ENCODE peak calls at places on chromosomes 1 and 21, in six cellular contexts. X is fibroblast of villous mesenchyme, A is GM13976, Q is brain microvascular endothelial cell, M is psoas muscle, T is stomach. Z is an unnamed sample.

GRCh38 chr1:84632975-84633427 is 57.3 kb downstream of the SSX2IP start:
- DNase-seq in T (no peak), Q (peak; percentile 35), A (no peak), M (no peak), X (peak; percentile 60), Z (no peak)

GRCh38 chr1:223143760-223144248 is 756 bp upstream of the TLR5 start:
- DNase-seq in A (peak; percentile 56), M (peak; percentile 58), X (no peak), T (peak; percentile 35), Q (no peak), Z (peak; percentile 55)

GRCh38 chr21:45736042-45736704 is 92.6 kb downstream of the PCBP3 start:
- DNase-seq in M (no peak), T (no peak), A (peak; percentile 10), Q (no peak), X (no peak), Z (no peak)

GRCh38 chr1:1833916-1834325 is 55.7 kb upstream of the NADK start:
- DNase-seq in X (no peak), Q (peak; percentile 56), M (no peak), A (no peak), T (no peak), Z (no peak)

GRCh38 chr1:205543351-205544305 is 39.2 kb downstream of the CDK18 start:
- DNase-seq in Q (peak; percentile 76), T (peak; percentile 82), A (peak; percentile 50), X (peak; percentile 43), M (peak; percentile 80), Z (peak; percentile 66)

GRCh38 chr1:64962447-64962846 is 3.9 kb downstream of the JAK1 start:
- DNase-seq in Q (no peak), M (no peak), A (peak; percentile 22), T (no peak), X (no peak), Z (no peak)

GRCh38 chr1:203271018-203271743 is 34.1 kb upstream of the BTG2 start:
- DNase-seq in T (peak; percentile 78), Q (peak; percentile 66), X (peak; percentile 75), M (no peak), A (peak; percentile 64), Z (peak; percentile 83)

GRCh38 chr1:38489844-38490270 is 369.7 kb downstream of the RRAGC start:
- DNase-seq in Q (no peak), A (peak; percentile 60), X (peak; percentile 1), T (no peak), M (no peak), Z (no peak)

GRCh38 chr1:182725264-182725965 is 41.0 kb upstream of the RGS8 start:
- DNase-seq in T (no peak), X (peak; percentile 17), M (no peak), Q (peak; percentile 68), A (no peak), Z (no peak)

GRCh38 chr1:90728656-90729257 is 11.7 kb upstream of the BARHL2 start:
- DNase-seq in M (no peak), Q (no peak), T (no peak), A (peak; percentile 9), X (no peak), Z (no peak)

GRCh38 chr1:90731382-90732050 is 14.4 kb upstream of the BARHL2 start:
- DNase-seq in M (no peak), A (no peak), X (no peak), Q (no peak), T (no peak), Z (no peak)

GRCh38 chr1:90730247-90731022 is 13.3 kb upstream of the BARHL2 start:
- DNase-seq in Q (no peak), M (no peak), T (no peak), A (peak; percentile 23), X (no peak), Z (no peak)

GRCh38 chr1:90727917-90728655 is 11.0 kb upstream of the BARHL2 start:
- DNase-seq in X (no peak), M (no peak), Q (no peak), T (no peak), A (peak; percentile 20), Z (no peak)

GRCh38 chr1:90729484-90730246 is 12.6 kb upstream of the BARHL2 start:
- DNase-seq in T (no peak), A (peak; percentile 58), Q (no peak), X (no peak), M (no peak), Z (no peak)
- TF ChIP-seq CTCF in T (no peak), A (peak; percentile 52), Q (peak; percentile 33), X (peak; percentile 28), M (peak; percentile 16), Z (peak; percentile 73)

GRCh38 chr1:243487036-243487648 is 231.3 kb downstream of the SDCCAG8 start:
- DNase-seq in M (no peak), Q (no peak), X (no peak), T (no peak), A (no peak), Z (no peak)

GRCh38 chr1:243482237-243483022 is 226.6 kb downstream of the SDCCAG8 start:
- DNase-seq in Q (peak; percentile 71), A (peak; percentile 36), M (no peak), X (peak; percentile 91), T (no peak), Z (no peak)

GRCh38 chr1:243483952-243484351 is 228.1 kb downstream of the SDCCAG8 start:
- DNase-seq in T (no peak), A (peak; percentile 16), Q (no peak), X (no peak), M (no peak), Z (no peak)

GRCh38 chr1:243481101-243481500 is 225.3 kb downstream of the SDCCAG8 start:
- DNase-seq in T (no peak), A (no peak), M (no peak), X (no peak), Q (no peak), Z (no peak)

DNA sequence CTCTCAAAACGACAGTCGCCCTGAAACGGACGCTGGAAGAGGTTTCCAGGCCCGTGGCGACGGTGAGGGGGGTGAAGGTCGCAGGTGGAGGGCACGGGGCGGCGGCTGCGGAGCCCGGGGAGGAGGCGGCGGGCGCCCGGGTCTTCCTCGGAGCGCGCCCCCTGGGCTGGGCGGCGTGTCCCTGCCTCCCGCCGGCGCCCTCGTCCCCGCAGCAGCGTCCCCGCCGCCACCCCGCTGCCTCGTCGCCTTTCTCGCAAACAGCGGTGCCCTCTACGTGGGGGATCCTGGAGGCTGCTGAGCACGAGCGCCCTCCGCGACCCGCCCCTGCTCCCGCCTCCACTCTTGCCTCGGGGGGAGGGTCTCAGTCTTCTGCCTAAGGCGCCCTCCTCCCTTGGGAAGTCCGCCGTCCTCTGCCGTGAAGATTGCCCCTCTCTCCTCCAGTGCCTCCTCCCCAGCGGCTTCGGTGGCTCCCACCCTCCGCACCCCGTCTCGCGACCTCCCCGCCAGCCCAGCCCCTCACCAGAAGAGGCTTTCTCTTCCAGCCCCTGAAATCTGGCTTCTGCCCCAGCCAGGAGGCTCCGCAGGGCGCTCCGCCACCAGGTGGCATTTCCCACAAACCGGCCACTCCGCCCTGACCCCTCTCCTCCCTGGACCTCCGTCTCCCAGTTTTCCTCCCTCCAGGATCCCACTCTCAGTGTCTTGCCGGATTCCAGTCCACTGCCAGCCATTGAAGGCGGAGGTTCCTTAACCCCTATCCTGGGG is 227.4 kb downstream of the SDCCAG8 start:
- DNase-seq in Q (no peak), X (no peak), A (peak; percentile 65), M (no peak), T (no peak), Z (no peak)
- TF ChIP-seq CTCF in Q (peak; percentile 69), X (no peak), A (no peak), M (no peak), T (no peak), Z (peak; percentile 8)

GRCh38 chr1:3530086-3530930 is 75.8 kb downstream of the ARHGEF16 start:
- DNase-seq in Q (no peak), T (peak; percentile 64), X (no peak), A (no peak), M (no peak), Z (no peak)
- TF ChIP-seq CTCF in Q (peak; percentile 5), T (peak; percentile 28), X (no peak), A (no peak), M (no peak), Z (no peak)

GRCh38 chr1:197615693-197616011 is 159.6 kb downstream of the DENND1B start:
- DNase-seq in M (no peak), X (no peak), Q (no peak), T (no peak), A (no peak), Z (no peak)

GRCh38 chr1:197620660-197621273 is 154.5 kb downstream of the DENND1B start:
- DNase-seq in X (no peak), A (no peak), T (no peak), Q (no peak), M (no peak), Z (no peak)

GRCh38 chr1:197618065-197618464 is 157.2 kb downstream of the DENND1B start:
- DNase-seq in T (no peak), Q (peak; percentile 2), M (no peak), A (no peak), X (peak; percentile 4), Z (no peak)

GRCh38 chr1:197619008-197619640 is 156.2 kb downstream of the DENND1B start:
- DNase-seq in T (no peak), X (peak; percentile 32), A (no peak), Q (no peak), M (no peak), Z (no peak)

GRCh38 chr1:197614916-197615692 is 160.2 kb downstream of the DENND1B start:
- DNase-seq in T (peak; percentile 25), A (no peak), Q (peak; percentile 46), M (no peak), X (peak; percentile 27), Z (no peak)
- TF ChIP-seq CTCF in T (peak; percentile 58), A (peak; percentile 59), Q (peak; percentile 80), M (peak; percentile 64), X (peak; percentile 63), Z (peak; percentile 41)

GRCh38 chr1:109932679-109933078 is 22.0 kb downstream of the CSF1 start:
- DNase-seq in T (peak; percentile 9), Q (no peak), X (no peak), M (no peak), A (no peak), Z (no peak)

GRCh38 chr1:109932232-109932631 is 21.6 kb downstream of the CSF1 start:
- DNase-seq in M (no peak), A (no peak), X (no peak), T (no peak), Q (no peak), Z (no peak)

GRCh38 chr1:109930252-109930993 is 19.8 kb downstream of the CSF1 start:
- DNase-seq in Q (no peak), A (no peak), M (no peak), T (no peak), X (no peak), Z (no peak)

GRCh38 chr1:109929588-109930251 is 19.1 kb downstream of the CSF1 start:
- DNase-seq in M (no peak), X (no peak), Q (no peak), A (no peak), T (peak; percentile 20), Z (no peak)

DNA sequence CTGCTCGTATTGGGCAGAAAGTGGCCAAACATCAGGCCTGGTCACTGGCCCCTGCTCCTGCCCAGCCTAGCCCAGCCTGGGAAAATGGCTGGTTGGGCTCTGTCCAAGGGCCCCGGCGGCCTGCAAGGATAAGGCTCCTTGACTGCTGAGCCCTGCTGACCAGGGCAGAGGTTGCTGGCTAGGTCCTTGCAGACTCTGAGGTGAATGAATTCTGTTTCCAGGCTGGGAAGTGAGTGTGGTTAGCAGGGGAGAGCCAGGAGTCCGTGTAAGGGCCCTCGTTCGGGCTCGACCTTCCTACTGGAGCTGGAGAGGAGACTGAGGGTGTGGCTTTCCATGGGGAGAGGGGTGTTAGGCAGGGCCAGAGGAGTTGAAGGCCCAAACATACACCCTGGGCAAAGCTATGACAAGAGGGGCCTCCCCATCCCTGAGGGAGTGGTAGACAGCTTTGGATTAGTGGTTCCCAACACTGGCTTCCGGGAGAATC is 20.6 kb downstream of the CSF1 start:
- DNase-seq in M (peak; percentile 88), A (no peak), Q (peak; percentile 77), X (peak; percentile 92), T (peak; percentile 90), Z (no peak)
- TF ChIP-seq CTCF in M (no peak), A (no peak), Q (no peak), X (no peak), T (no peak), Z (no peak)

Z was measured in CD14-positive monocyte.